ENCODE peak calls at places on chromosomes 13 and 19, in eight cellular contexts. D is RWPE1; V is AML-193; W is neural crest cell; M is BE2C; B is activated CD4-positive, alpha-beta memory T cell treated with anti-CD3 and anti-CD28 coated beads, Interleukin-2, amount 10 ng/mL, durations not matched to agents 7 days and 5 days; H is activated CD4-positive, alpha-beta T cell treated with anti-CD3 and anti-CD28 coated beads, Interleukin-2, amount 50 U/mL, for 1 hour; R is SW 1271. O is an unnamed sample.

GRCh38 chr13:113820813-113821651 is 42.8 kb downstream of the GAS6 start:
- DNase-seq in D (peak; percentile 87), R (no peak), H (no peak), W (no peak), M (peak; percentile 92), V (no peak), B (no peak), O (no peak)

GRCh38 chr13:65966991-65967451 is 1263.1 kb downstream of the PCDH9 start:
- DNase-seq in B (no peak), D (peak; percentile 8), V (peak; percentile 85), R (peak; percentile 45), M (peak; percentile 50), W (no peak), H (no peak), O (no peak)

GRCh38 chr19:1856345-1856697 is 7.1 kb downstream of the KLF16 start:
- DNase-seq in R (no peak), V (no peak), D (no peak), M (no peak), H (no peak), B (no peak), W (no peak), O (no peak)

GRCh38 chr19:19531951-19532805 is 3.5 kb downstream of the YJEFN3 start:
- DNase-seq in W (peak; percentile 86), R (no peak), B (peak; percentile 86), D (peak; percentile 67), V (peak; percentile 40), H (peak; percentile 90), M (peak; percentile 85), O (peak; percentile 77)

GRCh38 chr13:87792878-87793277 is 121.7 kb downstream of the SLITRK5 start:
- DNase-seq in V (no peak), R (no peak), D (no peak), B (no peak), W (no peak), M (no peak), H (no peak), O (no peak)

GRCh38 chr13:99926014-99926731 is 45.4 kb downstream of the ZIC5 start:
- DNase-seq in V (no peak), W (no peak), B (no peak), M (no peak), R (no peak), H (no peak), D (peak; percentile 62), O (no peak)

GRCh38 chr13:112133489-112134149 is 66.7 kb downstream of the SOX1 start:
- DNase-seq in H (no peak), R (no peak), B (no peak), W (no peak), M (no peak), D (no peak), V (no peak), O (no peak)

GRCh38 chr19:10209305-10209704 is 14.6 kb upstream of the DNMT1 start:
- DNase-seq in R (no peak), H (no peak), D (no peak), B (no peak), M (no peak), V (no peak), W (no peak), O (no peak)

GRCh38 chr13:50133277-50133953 is 118.2 kb downstream of the KCNRG start:
- DNase-seq in D (no peak), B (no peak), M (no peak), R (no peak), W (no peak), H (no peak), V (no peak), O (no peak)

GRCh38 chr13:94267581-94267980 is 211.9 kb downstream of the DCT start:
- DNase-seq in V (no peak), M (no peak), D (no peak), H (no peak), B (no peak), R (no peak), W (no peak), O (no peak)

GRCh38 chr13:87669379-87669978 is 1.7 kb upstream of the SLITRK5 start:
- DNase-seq in R (no peak), V (peak; percentile 65), H (no peak), M (peak; percentile 40), D (no peak), W (no peak), B (no peak), O (no peak)

GRCh38 chr13:29500426-29500825 is 95.1 kb downstream of the SLC7A1 start:
- DNase-seq in W (no peak), V (no peak), R (no peak), M (no peak), B (no peak), H (no peak), D (no peak), O (no peak)

GRCh38 chr13:97121894-97122293 is 100.2 kb upstream of the MBNL2 start:
- DNase-seq in B (no peak), D (no peak), R (no peak), H (no peak), V (no peak), M (no peak), W (no peak), O (no peak)

GRCh38 chr13:50379584-50379983 is 364.3 kb downstream of the KCNRG start:
- DNase-seq in B (no peak), W (no peak), M (no peak), H (no peak), R (no peak), D (no peak), V (no peak), O (no peak)

GRCh38 chr13:102452831-102453230 is 51.0 kb upstream of the FGF14 start:
- DNase-seq in M (peak; percentile 28), B (no peak), R (no peak), D (no peak), W (no peak), V (no peak), H (no peak), O (no peak)

GRCh38 chr13:94595006-94595942 is 678 bp downstream of the TGDS start:
- DNase-seq in V (peak; percentile 65), H (peak; percentile 18), B (peak; percentile 54), M (peak; percentile 11), R (no peak), D (peak; percentile 26), W (peak; percentile 4), O (peak; percentile 34)

GRCh38 chr19:10007366-10007765 is 2.9 kb downstream of the COL5A3 start:
- DNase-seq in R (no peak), H (no peak), V (no peak), B (no peak), W (no peak), M (no peak), D (no peak), O (no peak)

GRCh38 chr19:53958168-53958571 is 4.6 kb upstream of the CACNG8 start:
- DNase-seq in V (no peak), D (no peak), H (no peak), W (no peak), B (no peak), R (no peak), M (peak; percentile 52), O (no peak)

GRCh38 chr13:57627663-57628062 is 3.9 kb upstream of the PCDH17 start:
- DNase-seq in B (no peak), R (no peak), V (peak; percentile 73), W (no peak), D (no peak), M (no peak), H (no peak), O (no peak)

GRCh38 chr13:42497798-42498197 is 76.2 kb upstream of the TNFSF11 start:
- DNase-seq in M (no peak), D (peak; percentile 77), V (no peak), R (no peak), B (peak; percentile 49), H (no peak), W (no peak), O (peak; percentile 7)

GRCh38 chr13:74306496-74306895 is 172.3 kb upstream of the KLF12 start:
- DNase-seq in W (no peak), H (no peak), R (no peak), B (no peak), D (no peak), V (no peak), M (no peak), O (no peak)

GRCh38 chr19:46049597-46049996 is 8.8 kb upstream of the IGFL4 start:
- DNase-seq in D (no peak), M (peak; percentile 39), B (no peak), W (no peak), V (no peak), H (no peak), R (no peak), O (no peak)

GRCh38 chr19:54207908-54208783 is 7.5 kb downstream of the RPS9 start:
- DNase-seq in D (no peak), W (no peak), M (no peak), B (no peak), R (no peak), H (no peak), V (peak; percentile 100), O (no peak)

GRCh38 chr19:58572818-58573657 is at the start of gene MZF1:
- DNase-seq in W (peak; percentile 98), R (no peak), B (peak; percentile 100), D (peak; percentile 97), H (peak; percentile 100), V (no peak), M (peak; percentile 100), O (no peak)

GRCh38 chr19:35828694-35829301 is 16.2 kb upstream of the PRODH2 start:
- DNase-seq in M (no peak), R (no peak), H (peak; percentile 52), V (peak; percentile 9), B (peak; percentile 65), W (peak; percentile 80), D (peak; percentile 50), O (no peak)

GRCh38 chr19:47032171-47032811 is 12.7 kb downstream of the NPAS1 start:
- DNase-seq in M (peak; percentile 56), D (peak; percentile 71), H (peak; percentile 70), B (peak; percentile 67), V (peak; percentile 14), W (no peak), R (no peak), O (peak; percentile 64)

GRCh38 chr13:106561551-106562170 is 6.3 kb downstream of the ARGLU1 start:
- DNase-seq in W (no peak), B (peak; percentile 25), R (no peak), D (no peak), M (no peak), H (peak; percentile 20), V (no peak), O (peak; percentile 41)

GRCh38 chr19:45852145-45852750 is 10.7 kb downstream of the SYMPK start:
- DNase-seq in M (no peak), W (no peak), H (no peak), B (no peak), V (no peak), R (no peak), D (peak; percentile 34), O (no peak)

GRCh38 chr19:39067104-39067503 is 17.1 kb upstream of the ACP7 start:
- DNase-seq in B (no peak), V (no peak), W (no peak), M (no peak), D (no peak), H (no peak), R (no peak), O (no peak)

GRCh38 chr19:55086730-55087541 is 11.3 kb downstream of the EPS8L1 start:
- DNase-seq in M (peak; percentile 97), H (peak; percentile 37), B (peak; percentile 48), D (peak; percentile 74), R (no peak), V (no peak), W (peak; percentile 97), O (peak; percentile 49)

GRCh38 chr13:74298912-74299311 is 164.7 kb upstream of the KLF12 start:
- DNase-seq in B (no peak), V (no peak), D (no peak), W (no peak), R (no peak), M (no peak), H (no peak), O (no peak)

GRCh38 chr13:83881031-83881727 is 1.1 kb downstream of the SLITRK1 start:
- DNase-seq in D (no peak), W (no peak), H (no peak), B (no peak), M (no peak), V (no peak), R (no peak), O (no peak)

GRCh38 chr13:74586839-74587238 is 452.6 kb upstream of the KLF12 start:
- DNase-seq in V (no peak), R (no peak), D (no peak), H (no peak), M (no peak), B (no peak), W (no peak), O (no peak)

GRCh38 chr13:94921181-94921580 is 208.8 kb upstream of the SOX21 start:
- DNase-seq in B (no peak), V (no peak), R (no peak), M (no peak), D (no peak), W (no peak), H (no peak), O (no peak)

O was measured in stimulated activated naive CD4-positive, alpha-beta T cell treated with Interleukin-2 at 50 U/mL for 16 hours.